ENCODE peak calls at places on chromosomes 1 and 21, in eight cellular contexts. Y is left colon, V is hypothalamus, W is uterus, N is cerebellar cortex, A is cardiac fibroblast, Z is stomach, P is AG04450. H is an unnamed sample.

GRCh38 chr1:24420547-24420946 is 4.9 kb downstream of the NIPAL3 start:
- DNase-seq in V (no peak), N (no peak), A (no peak), W (no peak), Y (no peak), P (no peak), Z (no peak), H (no peak)

GRCh38 chr1:55500601-55501000 is 285.4 kb upstream of the USP24 start:
- DNase-seq in W (no peak), P (no peak), V (no peak), A (peak), Z (no peak), Y (no peak), N (no peak), H (no peak)

GRCh38 chr1:186950547-186950946 is 121.8 kb downstream of the PLA2G4A start:
- DNase-seq in P (no peak), Y (no peak), N (no peak), Z (no peak), A (peak), W (no peak), V (no peak), H (no peak)

GRCh38 chr1:184935919-184936798 is 38.1 kb downstream of the NIBAN1 start:
- DNase-seq in V (no peak), Z (no peak), N (no peak), P (no peak), A (no peak), W (no peak), Y (no peak), H (no peak)

GRCh38 chr1:232291681-232292080 is 338.3 kb downstream of the SIPA1L2 start:
- DNase-seq in P (no peak), N (no peak), A (peak), V (no peak), W (no peak), Y (peak), Z (no peak), H (no peak)

GRCh38 chr1:240122639-240123604 is 31.2 kb downstream of the FMN2 start:
- DNase-seq in A (no peak), Y (peak), N (peak), Z (no peak), P (no peak), W (no peak), V (peak), H (no peak)

GRCh38 chr1:161473363-161473762 is 31.9 kb upstream of the FCGR2A start:
- DNase-seq in A (peak), P (no peak), V (no peak), Y (no peak), W (no peak), N (peak), Z (no peak), H (peak)

GRCh38 chr21:36087362-36088138 is 17.7 kb downstream of the CBR1 start:
- DNase-seq in Z (no peak), Y (no peak), P (no peak), N (no peak), W (no peak), V (peak), A (no peak), H (no peak)

GRCh38 chr1:209850342-209850979 is 22.7 kb downstream of the UTP25 start:
- DNase-seq in N (peak), A (peak), Y (no peak), W (no peak), V (peak), P (no peak), Z (peak), H (peak)

GRCh38 chr21:43938751-43939442 is 73.2 kb upstream of the TRAPPC10 start:
- DNase-seq in Z (peak), A (peak), V (peak), Y (peak), P (peak), W (peak), N (peak), H (peak)

H was measured in KBM-7.